ENCODE peak calls at places on chromosomes 2 and 18, in ten cellular contexts. D is ACHN; U is GM13976; F is neural crest cell; E is glutamatergic neuron; Y is neuronal stem cell; H is memory B cell; C is AML-193; I is DMS 273 treated with DMSO at 0.1 percent for 48 hours; Z is stimulated activated CD4-positive, alpha-beta T cell treated with anti-CD3 and anti-CD28 coated beads, TNF-alpha, amount 100 ng/mL, for 48 hours. O is an unnamed sample.

GRCh38 chr2:179454443-179455218 is 190.0 kb upstream of the SESTD1 start:
- DNase-seq in F (no peak), Z (no peak), I (no peak), D (peak; percentile 52), C (no peak), Y (no peak), E (no peak), U (no peak), H (no peak), O (peak; percentile 66)

GRCh38 chr18:32919799-32920198 is 147.0 kb upstream of the KLHL14 start:
- DNase-seq in C (peak; percentile 51), H (peak; percentile 41), U (peak; percentile 41), Z (no peak), F (no peak), E (peak; percentile 22), I (no peak), Y (peak; percentile 29), D (peak; percentile 79), O (no peak)

GRCh38 chr18:62751341-62751821 is 36.0 kb downstream of the PHLPP1 start:
- DNase-seq in I (no peak), F (peak; percentile 33), C (no peak), Z (no peak), Y (peak; percentile 74), E (no peak), U (no peak), D (peak; percentile 10), H (no peak), O (no peak)

GRCh38 chr18:74790451-74790850 is 192.8 kb downstream of the ZNF407 start:
- DNase-seq in U (no peak), F (no peak), I (no peak), Y (no peak), E (no peak), C (no peak), H (no peak), Z (no peak), D (no peak), O (no peak)

GRCh38 chr2:101999122-101999789 is 7.5 kb downstream of the IL1R2 start:
- DNase-seq in D (peak; percentile 10), C (peak; percentile 24), E (no peak), Y (no peak), I (no peak), F (no peak), Z (no peak), H (no peak), U (no peak), O (no peak)

GRCh38 chr2:56008661-56009411 is 85.3 kb upstream of the EFEMP1 start:
- DNase-seq in Y (peak; percentile 86), U (no peak), E (peak; percentile 63), I (peak; percentile 54), H (no peak), C (no peak), Z (no peak), F (peak; percentile 53), D (peak; percentile 45), O (peak; percentile 59)

GRCh38 chr2:202695166-202695565 is 60.4 kb downstream of the FAM117B start:
- DNase-seq in C (no peak), I (no peak), Z (no peak), Y (no peak), E (no peak), F (no peak), D (no peak), U (no peak), H (no peak), O (no peak)

GRCh38 chr2:5975406-5975805 is 283.2 kb downstream of the SOX11 start:
- DNase-seq in Z (no peak), D (no peak), U (peak; percentile 2), C (no peak), H (no peak), I (no peak), Y (no peak), F (no peak), E (no peak), O (no peak)

GRCh38 chr2:45885111-45885685 is 233.7 kb downstream of the PRKCE start:
- DNase-seq in U (no peak), I (no peak), D (no peak), E (no peak), Y (no peak), H (no peak), C (no peak), Z (no peak), F (no peak), O (no peak)

GRCh38 chr18:56043691-56044090 is 455.7 kb upstream of the TCF4 start:
- DNase-seq in Y (no peak), Z (no peak), H (no peak), C (no peak), E (no peak), I (no peak), D (no peak), U (no peak), F (peak; percentile 28), O (no peak)

GRCh38 chr2:63029058-63029457 is 21.6 kb upstream of the OTX1 start:
- DNase-seq in E (no peak), D (no peak), U (no peak), H (no peak), Y (no peak), Z (no peak), I (no peak), F (no peak), C (no peak), O (no peak)

GRCh38 chr2:162244559-162245031 is 1.4 kb upstream of the FAP start:
- DNase-seq in C (no peak), E (no peak), H (no peak), Y (no peak), F (no peak), Z (no peak), U (no peak), D (peak; percentile 69), I (no peak), O (peak; percentile 68)

GRCh38 chr2:236728916-236729670 is 159.5 kb downstream of the ACKR3 start:
- DNase-seq in F (no peak), E (peak; percentile 48), C (no peak), I (no peak), D (no peak), U (no peak), H (no peak), Y (no peak), Z (no peak), O (no peak)

GRCh38 chr18:49123431-49123830 is 172.7 kb upstream of the SMAD7 start:
- DNase-seq in C (no peak), F (no peak), D (no peak), E (no peak), U (no peak), I (no peak), Y (no peak), Z (no peak), H (no peak), O (no peak)

GRCh38 chr18:57084331-57085298 is 62.3 kb upstream of the BOD1L2 start:
- DNase-seq in H (no peak), Z (no peak), D (no peak), Y (no peak), E (no peak), F (no peak), I (no peak), U (peak; percentile 52), C (peak; percentile 71), O (no peak)

GRCh38 chr18:48821251-48821590 is 129.5 kb downstream of the SMAD7 start:
- DNase-seq in Y (no peak), E (no peak), Z (no peak), C (no peak), H (no peak), I (no peak), D (no peak), F (no peak), U (no peak), O (no peak)

GRCh38 chr2:175690113-175690716 is 311.9 kb downstream of the LNPK start:
- DNase-seq in H (no peak), F (peak; percentile 30), Z (peak; percentile 5), E (no peak), C (peak; percentile 71), U (peak; percentile 29), D (peak; percentile 71), Y (peak; percentile 57), I (peak; percentile 10), O (no peak)

GRCh38 chr2:237440819-237441281 is 26.9 kb upstream of the COL6A3 start:
- DNase-seq in Y (no peak), D (no peak), E (no peak), H (no peak), U (no peak), C (no peak), Z (peak; percentile 35), I (no peak), F (no peak), O (no peak)

GRCh38 chr2:66587216-66587615 is 152.3 kb downstream of the MEIS1 start:
- DNase-seq in D (peak; percentile 46), Z (no peak), Y (no peak), H (no peak), E (peak; percentile 34), F (no peak), U (no peak), C (no peak), I (no peak), O (no peak)

GRCh38 chr2:634670-635395 is 42.4 kb downstream of the TMEM18 start:
- DNase-seq in Z (no peak), Y (no peak), H (no peak), U (no peak), F (no peak), I (no peak), D (no peak), E (no peak), C (no peak), O (no peak)

GRCh38 chr2:170530284-170530745 is 184.8 kb upstream of the SP5 start:
- DNase-seq in E (peak; percentile 59), Z (no peak), U (no peak), I (peak; percentile 94), D (peak; percentile 67), Y (peak; percentile 15), H (no peak), F (no peak), C (no peak), O (no peak)

GRCh38 chr2:84894758-84895520 is 10.5 kb upstream of the TMSB10 start:
- DNase-seq in D (peak; percentile 32), C (no peak), H (no peak), Z (no peak), E (no peak), F (no peak), U (no peak), I (peak; percentile 68), Y (no peak), O (no peak)

GRCh38 chr2:13681936-13682335 is 950.6 kb upstream of the LRATD1 start:
- DNase-seq in D (no peak), I (no peak), Z (no peak), Y (no peak), U (no peak), F (no peak), C (no peak), H (no peak), E (no peak), O (no peak)

GRCh38 chr2:10022041-10022421 is 21.3 kb upstream of the KLF11 start:
- DNase-seq in C (no peak), F (no peak), D (no peak), U (no peak), E (no peak), Z (no peak), Y (no peak), H (no peak), I (no peak), O (no peak)

GRCh38 chr2:29519996-29520395 is 401.4 kb downstream of the ALK start:
- DNase-seq in E (no peak), Y (no peak), Z (no peak), H (no peak), F (no peak), C (no peak), D (no peak), U (no peak), I (no peak), O (no peak)

GRCh38 chr2:197212344-197213262 is 98.0 kb downstream of the ANKRD44 start:
- DNase-seq in E (no peak), U (no peak), H (no peak), D (no peak), C (no peak), F (no peak), Y (no peak), Z (no peak), I (no peak), O (no peak)

GRCh38 chr2:100819365-100820345 is at the start of gene NPAS2:
- DNase-seq in C (no peak), E (peak; percentile 50), I (no peak), Z (no peak), U (peak; percentile 44), Y (no peak), F (peak; percentile 13), D (peak; percentile 59), H (no peak), O (no peak)

GRCh38 chr2:111671426-111672150 is 212.4 kb downstream of the ANAPC1 start:
- DNase-seq in F (no peak), E (no peak), H (no peak), I (no peak), D (no peak), Z (no peak), C (peak; percentile 13), Y (no peak), U (no peak), O (no peak)